ENCODE peak calls at places on chromosomes 6 and 20, in eight cellular contexts. One of them, this sample, is unnamed.

GRCh38 chr20:44805335-44805734 is 5.0 kb downstream of the RIMS4 start:
- DNase-seq in tibial nerve: no peak
- DNase-seq in RWPE1: no peak
- DNase-seq in effector CD4-positive, alpha-beta T cell: no peak
- DNase-seq in NCI-H1436: no peak
- DNase-seq in frontal cortex: no peak
- DNase-seq in astrocyte of the spinal cord: no peak
- DNase-seq in HepG2: no peak
- DNase-seq in this sample: no peak

GRCh38 chr20:49612127-49612738 is 44.3 kb upstream of the PTGIS start:
- DNase-seq in tibial nerve: no peak
- DNase-seq in RWPE1: no peak
- DNase-seq in effector CD4-positive, alpha-beta T cell: no peak
- DNase-seq in NCI-H1436: no peak
- DNase-seq in frontal cortex: peak; percentile 71
- DNase-seq in astrocyte of the spinal cord: no peak
- DNase-seq in HepG2: peak; percentile 65
- DNase-seq in this sample: no peak

GRCh38 chr20:55918471-55918870 is 86.8 kb downstream of the CBLN4 start:
- DNase-seq in tibial nerve: no peak
- DNase-seq in RWPE1: no peak
- DNase-seq in effector CD4-positive, alpha-beta T cell: no peak
- DNase-seq in NCI-H1436: no peak
- DNase-seq in frontal cortex: no peak
- DNase-seq in astrocyte of the spinal cord: no peak
- DNase-seq in HepG2: no peak
- DNase-seq in this sample: no peak

GRCh38 chr6:159654483-159655098 is 38.5 kb downstream of the SOD2 start:
- DNase-seq in tibial nerve: no peak
- DNase-seq in RWPE1: peak; percentile 32
- DNase-seq in effector CD4-positive, alpha-beta T cell: peak; percentile 7
- DNase-seq in NCI-H1436: peak; percentile 61
- DNase-seq in frontal cortex: peak; percentile 29
- DNase-seq in astrocyte of the spinal cord: peak; percentile 68
- DNase-seq in HepG2: peak; percentile 65
- DNase-seq in this sample: peak; percentile 2

GRCh38 chr6:3231213-3232016 is 4.0 kb upstream of the TUBB2B start:
- DNase-seq in tibial nerve: peak; percentile 86
- DNase-seq in RWPE1: peak; percentile 36
- DNase-seq in effector CD4-positive, alpha-beta T cell: no peak
- DNase-seq in NCI-H1436: peak; percentile 78
- DNase-seq in frontal cortex: no peak
- DNase-seq in astrocyte of the spinal cord: peak; percentile 78
- DNase-seq in HepG2: peak; percentile 80
- DNase-seq in this sample: peak; percentile 64

GRCh38 chr6:14001329-14002012 is 76.7 kb downstream of the RNF182 start:
- DNase-seq in tibial nerve: no peak
- DNase-seq in RWPE1: peak; percentile 86
- DNase-seq in effector CD4-positive, alpha-beta T cell: no peak
- DNase-seq in NCI-H1436: no peak
- DNase-seq in frontal cortex: no peak
- DNase-seq in astrocyte of the spinal cord: peak; percentile 99
- DNase-seq in HepG2: peak; percentile 19
- DNase-seq in this sample: no peak

GRCh38 chr6:53294095-53294494 is 54.7 kb downstream of the ELOVL5 start:
- DNase-seq in tibial nerve: no peak
- DNase-seq in RWPE1: no peak
- DNase-seq in effector CD4-positive, alpha-beta T cell: no peak
- DNase-seq in NCI-H1436: no peak
- DNase-seq in frontal cortex: no peak
- DNase-seq in astrocyte of the spinal cord: no peak
- DNase-seq in HepG2: peak; percentile 31
- DNase-seq in this sample: no peak

GRCh38 chr6:155521719-155522118 is 66.1 kb upstream of the NOX3 start:
- DNase-seq in tibial nerve: no peak
- DNase-seq in RWPE1: no peak
- DNase-seq in effector CD4-positive, alpha-beta T cell: no peak
- DNase-seq in NCI-H1436: no peak
- DNase-seq in frontal cortex: no peak
- DNase-seq in astrocyte of the spinal cord: no peak
- DNase-seq in HepG2: no peak
- DNase-seq in this sample: no peak

GRCh38 chr6:134774244-134774643 is 175.7 kb downstream of the ALDH8A1 start:
- DNase-seq in tibial nerve: no peak
- DNase-seq in RWPE1: peak; percentile 12
- DNase-seq in effector CD4-positive, alpha-beta T cell: no peak
- DNase-seq in NCI-H1436: no peak
- DNase-seq in frontal cortex: no peak
- DNase-seq in astrocyte of the spinal cord: peak; percentile 62
- DNase-seq in HepG2: no peak
- DNase-seq in this sample: no peak

GRCh38 chr6:31737315-31738047 is 1.2 kb upstream of the CLIC1 start:
- DNase-seq in tibial nerve: no peak
- DNase-seq in RWPE1: no peak
- DNase-seq in effector CD4-positive, alpha-beta T cell: no peak
- DNase-seq in NCI-H1436: peak; percentile 39
- DNase-seq in frontal cortex: no peak
- DNase-seq in astrocyte of the spinal cord: no peak
- DNase-seq in HepG2: peak; percentile 99
- DNase-seq in this sample: peak; percentile 72

GRCh38 chr6:17394192-17394611 is 807 bp downstream of the CAP2 start:
- DNase-seq in tibial nerve: peak; percentile 10
- DNase-seq in RWPE1: peak; percentile 83
- DNase-seq in effector CD4-positive, alpha-beta T cell: no peak
- DNase-seq in NCI-H1436: no peak
- DNase-seq in frontal cortex: peak; percentile 55
- DNase-seq in astrocyte of the spinal cord: peak; percentile 74
- DNase-seq in HepG2: peak; percentile 71
- DNase-seq in this sample: no peak

GRCh38 chr20:23622839-23623343 is 14.9 kb downstream of the CST3 start:
- DNase-seq in tibial nerve: peak; percentile 81
- DNase-seq in RWPE1: peak; percentile 96
- DNase-seq in effector CD4-positive, alpha-beta T cell: no peak
- DNase-seq in NCI-H1436: no peak
- DNase-seq in frontal cortex: peak; percentile 52
- DNase-seq in astrocyte of the spinal cord: peak; percentile 96
- DNase-seq in HepG2: peak; percentile 72
- DNase-seq in this sample: no peak

This sample was measured in NCI-H510A.